ENCODE peak calls at places on chromosome 9, in seven cellular contexts. One of them, this sample, is unnamed.

GRCh38 chr9:108166509-108166908 is 676.9 kb upstream of the KLF4 start:
- DNase-seq in mammary epithelial cell: no peak
- DNase-seq in OCI-LY7: no peak
- DNase-seq in HepG2: peak
- DNase-seq in fibroblast of lung: no peak
- DNase-seq in IMR-90: no peak
- DNase-seq in HCT116: no peak
- DNase-seq in this sample: no peak

GRCh38 chr9:118640836-118641557 is 728.2 kb downstream of the BRINP1 start:
- DNase-seq in HepG2: no peak
- DNase-seq in IMR-90: no peak
- DNase-seq in OCI-LY7: no peak
- DNase-seq in mammary epithelial cell: peak
- DNase-seq in fibroblast of lung: no peak
- DNase-seq in HCT116: no peak
- DNase-seq in this sample: peak

GRCh38 chr9:77997611-77998349 is 33.8 kb downstream of the GNAQ start:
- DNase-seq in fibroblast of lung: peak
- DNase-seq in HepG2: no peak
- DNase-seq in IMR-90: peak
- DNase-seq in mammary epithelial cell: no peak
- DNase-seq in OCI-LY7: no peak
- DNase-seq in HCT116: no peak
- DNase-seq in this sample: no peak

GRCh38 chr9:132572921-132573320 is 9.5 kb upstream of the BARHL1 start:
- DNase-seq in IMR-90: no peak
- DNase-seq in HepG2: no peak
- DNase-seq in HCT116: no peak
- DNase-seq in OCI-LY7: no peak
- DNase-seq in fibroblast of lung: no peak
- DNase-seq in mammary epithelial cell: no peak
- DNase-seq in this sample: no peak

GRCh38 chr9:33135086-33135958 is 31.8 kb downstream of the B4GALT1 start:
- DNase-seq in IMR-90: peak
- DNase-seq in fibroblast of lung: peak
- DNase-seq in mammary epithelial cell: no peak
- DNase-seq in HepG2: no peak
- DNase-seq in OCI-LY7: no peak
- DNase-seq in HCT116: no peak
- DNase-seq in this sample: no peak

GRCh38 chr9:86096382-86096781 is 3.0 kb downstream of the GOLM1 start:
- DNase-seq in HCT116: no peak
- DNase-seq in OCI-LY7: no peak
- DNase-seq in HepG2: no peak
- DNase-seq in IMR-90: peak
- DNase-seq in mammary epithelial cell: no peak
- DNase-seq in fibroblast of lung: peak
- DNase-seq in this sample: peak

GRCh38 chr9:119811030-119811429 is 441.8 kb upstream of the BRINP1 start:
- DNase-seq in HepG2: no peak
- DNase-seq in OCI-LY7: no peak
- DNase-seq in HCT116: no peak
- DNase-seq in mammary epithelial cell: no peak
- DNase-seq in IMR-90: peak
- DNase-seq in fibroblast of lung: no peak
- DNase-seq in this sample: no peak

GRCh38 chr9:97696025-97696822 is 916 bp downstream of the XPA start:
- DNase-seq in mammary epithelial cell: no peak
- DNase-seq in HCT116: no peak
- DNase-seq in IMR-90: peak
- DNase-seq in OCI-LY7: peak
- DNase-seq in HepG2: peak
- DNase-seq in fibroblast of lung: peak
- DNase-seq in this sample: no peak

GRCh38 chr9:136862849-136863622 is 3.1 kb downstream of the EDF1 start:
- DNase-seq in mammary epithelial cell: no peak
- DNase-seq in IMR-90: no peak
- DNase-seq in fibroblast of lung: no peak
- DNase-seq in HCT116: no peak
- DNase-seq in HepG2: no peak
- DNase-seq in OCI-LY7: no peak
- DNase-seq in this sample: no peak

GRCh38 chr9:120303519-120303918 is 276.4 kb downstream of the CDK5RAP2 start:
- DNase-seq in HCT116: no peak
- DNase-seq in fibroblast of lung: no peak
- DNase-seq in IMR-90: no peak
- DNase-seq in OCI-LY7: no peak
- DNase-seq in HepG2: no peak
- DNase-seq in mammary epithelial cell: no peak
- DNase-seq in this sample: no peak

GRCh38 chr9:677461-678097 is 163.9 kb upstream of the DMRT1 start:
- DNase-seq in HepG2: peak
- DNase-seq in HCT116: no peak
- DNase-seq in OCI-LY7: no peak
- DNase-seq in IMR-90: no peak
- DNase-seq in mammary epithelial cell: no peak
- DNase-seq in fibroblast of lung: peak
- DNase-seq in this sample: no peak
- H2AFZ ChIP-seq in HepG2: no peak
- H2AFZ ChIP-seq in HCT116: no peak
- H2AFZ ChIP-seq in OCI-LY7: no peak
- H2AFZ ChIP-seq in IMR-90: peak
- H2AFZ ChIP-seq in mammary epithelial cell: peak
- H2AFZ ChIP-seq in fibroblast of lung: peak
- H2AFZ ChIP-seq in this sample: no peak

DNA sequence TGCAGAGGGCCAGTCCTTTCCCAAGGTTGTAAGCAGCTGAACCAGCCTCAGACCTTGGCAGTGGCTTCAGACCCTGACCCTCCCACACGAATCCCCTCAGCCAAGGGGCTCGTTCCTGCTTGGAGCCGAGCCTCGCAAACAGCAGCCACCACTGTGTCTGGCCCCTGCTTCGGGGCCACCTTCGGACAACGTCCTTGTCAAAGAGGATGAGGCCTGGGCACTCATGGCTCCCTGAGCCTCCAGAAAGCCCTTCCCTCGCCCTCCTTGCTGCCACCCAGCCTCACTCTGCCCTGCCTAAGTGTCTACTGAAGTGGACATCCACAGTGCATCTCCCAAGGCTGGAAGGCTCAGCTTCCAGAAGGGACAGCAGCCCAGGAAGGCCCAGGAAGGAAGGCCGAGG is 161.7 kb downstream of the OLFM1 start:
- DNase-seq in fibroblast of lung: no peak
- DNase-seq in mammary epithelial cell: no peak
- DNase-seq in HCT116: no peak
- DNase-seq in IMR-90: no peak
- DNase-seq in OCI-LY7: no peak
- DNase-seq in HepG2: no peak
- DNase-seq in this sample: no peak
- H2AFZ ChIP-seq in fibroblast of lung: no peak
- H2AFZ ChIP-seq in mammary epithelial cell: no peak
- H2AFZ ChIP-seq in HCT116: no peak
- H2AFZ ChIP-seq in IMR-90: no peak
- H2AFZ ChIP-seq in OCI-LY7: no peak
- H2AFZ ChIP-seq in HepG2: no peak
- H2AFZ ChIP-seq in this sample: no peak

GRCh38 chr9:224540-225520 is 10.2 kb downstream of the DOCK8 start:
- DNase-seq in mammary epithelial cell: peak
- DNase-seq in IMR-90: no peak
- DNase-seq in OCI-LY7: no peak
- DNase-seq in fibroblast of lung: no peak
- DNase-seq in HCT116: no peak
- DNase-seq in HepG2: peak
- DNase-seq in this sample: peak
- H2AFZ ChIP-seq in mammary epithelial cell: no peak
- H2AFZ ChIP-seq in IMR-90: no peak
- H2AFZ ChIP-seq in OCI-LY7: no peak
- H2AFZ ChIP-seq in fibroblast of lung: no peak
- H2AFZ ChIP-seq in HCT116: no peak
- H2AFZ ChIP-seq in HepG2: no peak
- H2AFZ ChIP-seq in this sample: no peak

DNA sequence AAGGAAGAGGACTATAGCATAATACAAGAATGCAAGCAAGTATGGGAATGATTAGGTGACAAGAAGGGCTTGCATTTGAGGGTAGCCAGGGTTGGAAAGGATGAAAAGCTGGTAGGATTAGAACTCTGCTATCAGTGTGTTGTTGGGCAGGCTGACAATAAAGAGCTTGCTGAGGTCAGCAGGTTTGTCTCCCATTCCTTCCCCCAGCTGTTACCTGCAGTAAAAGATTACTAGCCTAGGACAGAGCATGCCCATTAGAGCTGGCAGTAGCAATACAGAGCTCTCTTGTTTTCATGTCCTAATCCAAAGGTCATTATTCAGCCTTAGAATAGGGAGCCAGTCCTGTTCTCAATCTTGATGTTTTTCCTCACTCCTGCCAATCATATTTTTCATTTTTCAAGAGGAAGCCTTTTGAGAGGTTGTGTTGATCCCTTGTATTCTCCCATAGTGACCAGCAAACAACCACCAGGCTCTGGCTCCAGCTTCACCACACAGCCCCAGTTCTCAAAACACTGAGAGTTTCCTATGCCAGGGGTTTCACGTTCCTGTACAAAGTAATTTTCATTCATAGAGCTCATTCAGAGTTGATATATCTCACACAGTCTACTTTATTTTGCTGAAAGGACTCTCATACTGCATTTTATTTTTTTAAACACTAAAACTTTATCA is 71.7 kb downstream of the OR2K2 start:
- DNase-seq in OCI-LY7: no peak
- DNase-seq in HCT116: no peak
- DNase-seq in mammary epithelial cell: no peak
- DNase-seq in HepG2: no peak
- DNase-seq in fibroblast of lung: no peak
- DNase-seq in IMR-90: no peak
- DNase-seq in this sample: no peak
- H2AFZ ChIP-seq in OCI-LY7: no peak
- H2AFZ ChIP-seq in HCT116: no peak
- H2AFZ ChIP-seq in mammary epithelial cell: no peak
- H2AFZ ChIP-seq in HepG2: no peak
- H2AFZ ChIP-seq in fibroblast of lung: no peak
- H2AFZ ChIP-seq in IMR-90: no peak
- H2AFZ ChIP-seq in this sample: no peak

GRCh38 chr9:72210522-72210921 is 61.3 kb downstream of the GDA start:
- DNase-seq in mammary epithelial cell: peak
- DNase-seq in HepG2: no peak
- DNase-seq in IMR-90: no peak
- DNase-seq in HCT116: no peak
- DNase-seq in OCI-LY7: no peak
- DNase-seq in fibroblast of lung: no peak
- DNase-seq in this sample: no peak

GRCh38 chr9:72211047-72211446 is 61.8 kb downstream of the GDA start:
- DNase-seq in HepG2: no peak
- DNase-seq in IMR-90: no peak
- DNase-seq in HCT116: no peak
- DNase-seq in OCI-LY7: no peak
- DNase-seq in mammary epithelial cell: no peak
- DNase-seq in fibroblast of lung: no peak
- DNase-seq in this sample: no peak

GRCh38 chr9:72217306-72217842 is 68.1 kb downstream of the GDA start:
- DNase-seq in HCT116: no peak
- DNase-seq in OCI-LY7: no peak
- DNase-seq in mammary epithelial cell: peak
- DNase-seq in HepG2: peak
- DNase-seq in fibroblast of lung: no peak
- DNase-seq in IMR-90: no peak
- DNase-seq in this sample: no peak

DNA sequence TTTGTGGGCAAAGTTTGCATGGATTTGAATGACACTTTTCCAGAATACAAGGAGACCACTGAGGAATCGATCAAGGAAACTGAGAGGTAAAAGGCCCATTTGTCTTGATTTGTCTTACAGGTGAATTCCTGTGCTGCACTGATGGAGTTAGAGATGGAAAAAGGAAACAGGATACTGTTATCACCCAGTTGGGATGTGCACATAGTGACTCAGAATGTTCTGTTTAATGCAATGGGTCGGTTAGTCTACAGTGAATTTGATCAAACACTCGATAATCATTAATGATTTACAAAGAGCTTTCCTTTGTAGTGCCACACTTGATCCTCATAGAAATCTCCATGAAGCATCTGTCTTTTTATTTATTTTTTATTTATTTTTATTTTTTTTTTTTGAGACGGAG is 64.7 kb downstream of the GDA start:
- DNase-seq in fibroblast of lung: no peak
- DNase-seq in mammary epithelial cell: no peak
- DNase-seq in IMR-90: no peak
- DNase-seq in OCI-LY7: no peak
- DNase-seq in HCT116: no peak
- DNase-seq in HepG2: peak
- DNase-seq in this sample: no peak
- H2AFZ ChIP-seq in fibroblast of lung: no peak
- H2AFZ ChIP-seq in mammary epithelial cell: no peak
- H2AFZ ChIP-seq in IMR-90: no peak
- H2AFZ ChIP-seq in OCI-LY7: no peak
- H2AFZ ChIP-seq in HCT116: no peak
- H2AFZ ChIP-seq in HepG2: no peak
- H2AFZ ChIP-seq in this sample: no peak

GRCh38 chr9:122900791-122901190 is 4.4 kb downstream of the RC3H2 start:
- DNase-seq in HepG2: no peak
- DNase-seq in IMR-90: peak
- DNase-seq in OCI-LY7: peak
- DNase-seq in mammary epithelial cell: no peak
- DNase-seq in HCT116: no peak
- DNase-seq in fibroblast of lung: peak
- DNase-seq in this sample: no peak

GRCh38 chr9:122904823-122905710 is at the start of gene RC3H2:
- DNase-seq in HCT116: peak
- DNase-seq in mammary epithelial cell: peak
- DNase-seq in fibroblast of lung: peak
- DNase-seq in OCI-LY7: peak
- DNase-seq in HepG2: peak
- DNase-seq in IMR-90: peak
- DNase-seq in this sample: peak

DNA sequence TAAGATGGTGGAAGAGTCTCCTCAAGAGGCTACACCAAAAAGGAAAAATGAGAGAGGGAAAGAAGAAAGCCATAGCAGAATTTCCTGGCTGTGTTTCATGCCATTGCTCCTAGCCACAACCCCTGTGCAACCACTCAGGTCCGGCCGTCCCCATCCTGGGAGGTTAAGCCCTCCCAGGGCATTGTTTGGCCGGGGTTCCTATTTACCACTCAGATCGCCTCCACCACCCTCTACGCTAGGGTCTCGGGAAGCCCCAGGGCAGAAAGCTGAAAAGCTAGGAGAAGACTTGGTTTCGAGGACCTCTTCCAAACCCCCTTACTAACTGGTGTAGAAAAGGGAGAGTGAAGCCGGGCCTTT is 715 bp downstream of the RC3H2 start:
- DNase-seq in HepG2: peak
- DNase-seq in HCT116: no peak
- DNase-seq in IMR-90: peak
- DNase-seq in OCI-LY7: peak
- DNase-seq in mammary epithelial cell: peak
- DNase-seq in fibroblast of lung: peak
- DNase-seq in this sample: peak
- H2AFZ ChIP-seq in HepG2: no peak
- H2AFZ ChIP-seq in HCT116: no peak
- H2AFZ ChIP-seq in IMR-90: peak
- H2AFZ ChIP-seq in OCI-LY7: peak
- H2AFZ ChIP-seq in mammary epithelial cell: peak
- H2AFZ ChIP-seq in fibroblast of lung: no peak
- H2AFZ ChIP-seq in this sample: peak

GRCh38 chr9:76530458-76531100 is 71.6 kb downstream of the GCNT1 start:
- DNase-seq in HCT116: no peak
- DNase-seq in IMR-90: peak
- DNase-seq in fibroblast of lung: peak
- DNase-seq in OCI-LY7: no peak
- DNase-seq in HepG2: no peak
- DNase-seq in mammary epithelial cell: no peak
- DNase-seq in this sample: no peak
- H2AFZ ChIP-seq in HCT116: no peak
- H2AFZ ChIP-seq in IMR-90: peak
- H2AFZ ChIP-seq in fibroblast of lung: peak
- H2AFZ ChIP-seq in OCI-LY7: no peak
- H2AFZ ChIP-seq in HepG2: no peak
- H2AFZ ChIP-seq in mammary epithelial cell: no peak
- H2AFZ ChIP-seq in this sample: no peak